ENCODE peak calls at places on chromosomes 7 and 10, in seven cellular contexts. A, F, I, C, P, V and R are unnamed samples. For H3K4me1, the result is how much of the 10 kb centered on the place peaks cover.

GRCh38 chr10:71748671-71749191 is 24.6 kb downstream of the VSIR start:
- DNase-seq in A (no peak), F (no peak), I (peak), C (no peak), P (peak), V (no peak), R (no peak)

GRCh38 chr10:37865957-37866671 is 8.7 kb upstream of the ZNF248 start:
- DNase-seq in A (no peak), F (no peak), I (no peak), C (no peak), P (no peak), V (no peak), R (no peak)

GRCh38 chr10:22620929-22621328 is 93.4 kb downstream of the PIP4K2A start:
- DNase-seq in A (peak), F (no peak), I (no peak), C (no peak), P (no peak), V (no peak), R (no peak)

GRCh38 chr7:131338173-131338572 is 10.5 kb downstream of the MKLN1 start:
- DNase-seq in A (no peak), F (no peak), I (no peak), C (peak), P (no peak), V (no peak), R (no peak)

GRCh38 chr7:98622926-98623325 is 5.8 kb downstream of the NPTX2 start:
- DNase-seq in A (no peak), F (no peak), I (no peak), C (no peak), P (no peak), V (no peak), R (no peak)

GRCh38 chr7:129205126-129205818 is 16.8 kb downstream of the SMO start:
- DNase-seq in A (no peak), F (no peak), I (no peak), C (no peak), P (no peak), V (no peak), R (no peak)

GRCh38 chr10:59578013-59578412 is 131.6 kb downstream of the SLC16A9 start:
- DNase-seq in A (no peak), F (no peak), I (no peak), C (no peak), P (no peak), V (no peak), R (no peak)

GRCh38 chr10:48907730-48908129 is 31.9 kb downstream of the LRRC18 start:
- DNase-seq in A (no peak), F (no peak), I (no peak), C (no peak), P (no peak), V (no peak), R (no peak)

GRCh38 chr7:19919156-19920085 is 146.0 kb upstream of the TMEM196 start:
- DNase-seq in A (no peak), F (no peak), I (no peak), C (peak), P (no peak), V (no peak), R (no peak)

GRCh38 chr7:73920406-73921134 is 59.6 kb downstream of the TMEM270 start:
- DNase-seq in A (no peak), F (no peak), I (no peak), C (no peak), P (no peak), V (no peak), R (no peak)
- H2AK5ac ChIP-seq in A (peak), F (peak), I (no peak), C (no peak), P (no peak), V (no peak), R (peak)

GRCh38 chr7:24968165-24968564 is 11.8 kb downstream of the OSBPL3 start:
- DNase-seq in A (no peak), F (no peak), I (no peak), C (no peak), P (no peak), V (no peak), R (no peak)
- H3K4me1 ChIP-seq in A (under half), F (under half), I (under half), C (under half), P (under half), V (under half), R (under half)

GRCh38 chr7:40095695-40096327 is 38.6 kb downstream of the MPLKIP start:
- DNase-seq in A (no peak), F (no peak), I (no peak), C (no peak), P (no peak), V (no peak), R (no peak)

GRCh38 chr7:40097728-40098127 is 36.7 kb downstream of the MPLKIP start:
- DNase-seq in A (no peak), F (no peak), I (no peak), C (no peak), P (peak), V (no peak), R (no peak)

GRCh38 chr7:40099837-40100236 is 34.6 kb downstream of the MPLKIP start:
- DNase-seq in A (no peak), F (no peak), I (no peak), C (no peak), P (peak), V (no peak), R (no peak)

GRCh38 chr7:40101201-40101600 is 33.2 kb downstream of the MPLKIP start:
- DNase-seq in A (no peak), F (no peak), I (no peak), C (no peak), P (peak), V (no peak), R (no peak)

DNA sequence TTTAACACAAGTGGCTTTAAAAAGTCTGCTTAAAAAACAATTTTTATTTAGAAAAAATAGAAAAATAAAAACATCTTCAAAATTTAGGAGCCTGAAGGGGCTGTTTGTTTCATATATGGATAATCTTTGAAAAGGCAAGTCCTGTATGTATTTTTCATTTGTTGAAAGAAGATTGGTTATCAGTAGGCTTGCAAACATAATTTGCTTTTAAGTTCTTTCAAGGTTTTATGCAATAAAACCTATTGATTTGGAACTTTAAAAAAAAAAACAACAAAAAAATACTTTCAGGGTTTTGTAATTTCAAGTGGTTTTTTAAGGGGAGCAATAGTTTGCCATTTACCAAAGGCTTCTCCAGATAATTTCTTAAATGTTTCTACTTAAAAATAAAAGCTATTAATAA is 35.6 kb downstream of the MPLKIP start:
- DNase-seq in A (no peak), F (no peak), I (no peak), C (no peak), P (no peak), V (no peak), R (no peak)
- H2AK5ac ChIP-seq in A (no peak), F (no peak), I (no peak), C (no peak), P (no peak), V (no peak), R (no peak)

GRCh38 chr10:68133553-68133952 is 24.3 kb downstream of the MYPN start:
- DNase-seq in A (peak), F (no peak), I (no peak), C (no peak), P (no peak), V (no peak), R (no peak)
- H3K4me1 ChIP-seq in A (under half), F (under half), I (under half), C (under half), P (under half), V (under half), R (under half)

DNA sequence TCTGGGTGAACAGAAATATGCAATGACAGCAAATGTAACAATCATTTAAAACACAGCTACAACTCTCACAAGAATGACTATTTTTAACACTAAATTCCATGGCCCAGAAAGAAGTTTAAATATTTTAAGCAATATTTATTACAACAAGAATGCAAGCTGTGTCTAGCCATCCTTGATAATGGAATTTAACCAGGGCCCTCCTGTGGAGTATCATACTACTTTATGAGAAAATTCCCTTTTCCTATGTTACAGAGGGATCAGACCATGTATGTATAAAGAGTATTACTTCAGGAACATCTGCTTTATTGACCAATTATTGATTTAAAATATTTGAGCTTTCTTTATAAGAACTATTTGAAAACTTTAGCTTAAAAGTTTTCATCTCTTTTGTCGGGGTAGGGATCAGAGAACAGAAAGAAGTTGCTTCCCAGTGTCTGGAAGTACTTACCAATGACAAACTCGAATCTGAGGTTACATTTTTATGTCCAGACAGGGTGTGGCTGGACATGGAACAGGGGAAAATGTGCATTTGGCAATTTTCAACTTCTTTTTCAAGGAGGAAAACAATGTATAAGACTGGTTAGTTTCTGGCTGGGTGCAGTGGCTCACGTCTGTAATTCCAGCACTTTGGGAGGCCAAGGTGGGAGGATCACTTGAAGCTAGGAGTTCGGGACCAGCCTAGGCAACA is 48.3 kb upstream of the NRBF2 start:
- DNase-seq in A (no peak), F (no peak), I (no peak), C (no peak), P (no peak), V (no peak), R (no peak)
- H2AK5ac ChIP-seq in A (no peak), F (no peak), I (no peak), C (no peak), P (no peak), V (no peak), R (no peak)

GRCh38 chr7:91137447-91137846 is 126.8 kb upstream of the FZD1 start:
- DNase-seq in A (no peak), F (no peak), I (no peak), C (no peak), P (no peak), V (no peak), R (no peak)
- H3K4me1 ChIP-seq in A (under half), F (under half), I (under half), C (under half), P (under half), V (under half), R (under half)

DNA sequence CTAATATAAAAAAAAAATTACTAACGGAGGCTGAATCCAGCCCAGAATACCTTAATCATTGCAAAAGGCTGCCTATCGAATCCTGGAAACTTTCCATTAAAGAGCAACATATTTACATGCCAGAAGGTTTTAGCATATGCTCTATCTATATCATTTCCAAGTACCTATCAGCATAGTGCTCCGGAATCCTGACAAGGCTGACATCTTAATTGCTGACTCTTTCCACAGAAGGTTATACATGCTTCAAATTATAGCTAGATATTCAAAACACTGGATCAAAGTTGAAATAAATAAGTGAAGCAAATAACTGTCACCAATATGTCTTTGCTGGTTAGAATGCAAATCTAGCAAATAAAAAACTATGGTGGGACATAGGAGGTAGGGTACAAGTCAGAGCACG is 170.9 kb upstream of the CDK1 start:
- DNase-seq in A (no peak), F (no peak), I (no peak), C (no peak), P (peak), V (no peak), R (no peak)
- H2AK5ac ChIP-seq in A (no peak), F (no peak), I (no peak), C (no peak), P (no peak), V (no peak), R (no peak)